ENCODE peak calls at places on chromosomes 13 and 19, in five cellular contexts. V is progenitor cell of endocrine pancreas, Q is sigmoid colon, A is mammary epithelial cell, K is H9. R is an unnamed sample.
A peak's percentile ranks its signal among the peaks of the same experiment; 100 is the strongest.

GRCh38 chr13:101018720-101019119 is 344.1 kb upstream of the TMTC4 start:
- DNase-seq in A (peak; percentile 73), V (no peak), K (no peak), Q (no peak), R (no peak)

GRCh38 chr19:49581007-49581508 is at the start of gene PRRG2:
- DNase-seq in K (peak; percentile 47), Q (no peak), A (peak; percentile 69), V (no peak), R (no peak)

GRCh38 chr13:78610381-78610883 is 7.1 kb upstream of the POU4F1 start:
- DNase-seq in V (no peak), K (no peak), A (no peak), Q (no peak), R (no peak)

GRCh38 chr19:12994701-12995595 is at the start of gene NFIX:
- DNase-seq in K (no peak), A (peak; percentile 62), V (peak; percentile 43), Q (peak; percentile 86), R (no peak)

GRCh38 chr13:92172191-92172590 is 773.8 kb downstream of the GPC5 start:
- DNase-seq in K (no peak), A (no peak), Q (no peak), V (no peak), R (no peak)

GRCh38 chr13:109100705-109101104 is 471.3 kb downstream of the MYO16 start:
- DNase-seq in A (peak; percentile 46), Q (no peak), V (no peak), K (no peak), R (no peak)

GRCh38 chr13:39484506-39485313 is 118.3 kb downstream of the LHFPL6 start:
- DNase-seq in A (peak; percentile 42), V (no peak), K (no peak), Q (no peak), R (no peak)

GRCh38 chr13:114097893-114098688 is 34.3 kb downstream of the RASA3 start:
- DNase-seq in K (no peak), A (no peak), V (no peak), Q (peak; percentile 57), R (no peak)

GRCh38 chr19:32252333-32252669 is 93.1 kb upstream of the ZNF507 start:
- DNase-seq in V (no peak), Q (no peak), K (no peak), A (no peak), R (no peak)

GRCh38 chr19:51025401-51025800 is 1.0 kb downstream of the KLK11 start:
- DNase-seq in K (no peak), Q (no peak), A (no peak), V (no peak), R (no peak)

GRCh38 chr19:35247526-35248309 is 1.1 kb upstream of the LSR start:
- DNase-seq in Q (no peak), A (peak; percentile 96), V (peak; percentile 89), K (peak; percentile 97), R (no peak)

GRCh38 chr19:23116802-23117571 is at the start of gene ZNF730:
- DNase-seq in Q (no peak), A (peak; percentile 80), K (peak; percentile 97), V (peak; percentile 84), R (peak; percentile 93)

GRCh38 chr13:19959141-19959830 is 759 bp downstream of the ZMYM2 start:
- DNase-seq in Q (peak; percentile 77), V (peak; percentile 39), A (peak; percentile 34), K (peak; percentile 60), R (peak; percentile 45)

GRCh38 chr13:99805361-99805760 is 166.2 kb downstream of the ZIC5 start:
- DNase-seq in V (no peak), K (peak; percentile 65), Q (no peak), A (no peak), R (no peak)

GRCh38 chr13:85806553-85807175 is 7.4 kb upstream of the SLITRK6 start:
- DNase-seq in V (no peak), K (no peak), Q (no peak), A (peak; percentile 21), R (no peak)

GRCh38 chr13:34256236-34256635 is 438.3 kb downstream of the RFC3 start:
- DNase-seq in A (no peak), V (no peak), Q (no peak), K (no peak), R (no peak)

GRCh38 chr13:98443329-98443728 is 133.6 kb downstream of the STK24 start:
- DNase-seq in K (no peak), Q (no peak), A (peak; percentile 83), V (no peak), R (no peak)

GRCh38 chr13:44307844-44308243 is 65.8 kb upstream of the SERP2 start:
- DNase-seq in A (no peak), Q (no peak), V (no peak), K (no peak), R (no peak)

GRCh38 chr13:102591988-102592781 is 4.6 kb upstream of the TPP2 start:
- DNase-seq in K (peak; percentile 87), A (peak; percentile 60), Q (peak; percentile 91), V (peak; percentile 56), R (peak; percentile 69)

GRCh38 chr13:95955719-95956118 is 97.5 kb downstream of the UGGT2 start:
- DNase-seq in V (no peak), A (no peak), K (no peak), Q (no peak), R (no peak)

GRCh38 chr19:34253711-34254551 is 423 bp upstream of the GARRE1 start:
- DNase-seq in K (peak; percentile 91), V (peak; percentile 89), A (no peak), Q (peak; percentile 91), R (peak; percentile 77)

GRCh38 chr13:50213526-50213925 is 198.3 kb downstream of the KCNRG start:
- DNase-seq in V (no peak), Q (no peak), K (no peak), A (peak; percentile 36), R (no peak)

GRCh38 chr13:32443111-32443510 is 15.2 kb upstream of the N4BP2L1 start:
- DNase-seq in V (no peak), A (no peak), Q (no peak), K (no peak), R (no peak)

GRCh38 chr19:12721656-12722565 is 1.8 kb downstream of the TNPO2 start:
- DNase-seq in K (peak; percentile 89), Q (peak; percentile 90), V (peak; percentile 65), A (peak; percentile 40), R (peak; percentile 49)

GRCh38 chr13:90188237-90188636 is 1159.2 kb upstream of the MIR17HG start:
- DNase-seq in K (no peak), V (no peak), Q (no peak), A (no peak), R (no peak)

GRCh38 chr13:112803422-112803821 is 113.6 kb downstream of the ATP11A start:
- DNase-seq in K (no peak), A (no peak), Q (no peak), V (no peak), R (no peak)

GRCh38 chr19:39846176-39846677 is at the start of gene FBL:
- DNase-seq in V (peak; percentile 97), Q (peak; percentile 97), A (peak; percentile 87), K (peak; percentile 89), R (peak; percentile 98)

GRCh38 chr13:80399340-80400163 is 58.6 kb upstream of the SPRY2 start:
- DNase-seq in Q (no peak), K (no peak), V (no peak), A (peak; percentile 74), R (no peak)

GRCh38 chr13:75442736-75443234 is 39.2 kb downstream of the TBC1D4 start:
- DNase-seq in V (no peak), K (no peak), Q (no peak), A (no peak), R (no peak)

GRCh38 chr19:35757231-35757748 is 461 bp upstream of the HSPB6 start:
- DNase-seq in A (no peak), V (no peak), Q (peak; percentile 99), K (no peak), R (no peak)

GRCh38 chr19:38692458-38693379 is 45.3 kb downstream of the ACTN4 start:
- DNase-seq in Q (no peak), A (no peak), V (no peak), K (no peak), R (no peak)

GRCh38 chr13:113411216-113412023 is 41.9 kb downstream of the ADPRHL1 start:
- DNase-seq in Q (peak; percentile 87), A (peak; percentile 69), K (no peak), V (no peak), R (no peak)

GRCh38 chr13:21402586-21403307 is 56.4 kb downstream of the ZDHHC20 start:
- DNase-seq in V (no peak), Q (no peak), K (no peak), A (peak; percentile 56), R (no peak)

GRCh38 chr19:23101241-23101640 is 15.6 kb upstream of the ZNF730 start:
- DNase-seq in K (no peak), Q (no peak), A (peak; percentile 89), V (no peak), R (no peak)

GRCh38 chr13:27917121-27917947 is 2.5 kb upstream of the PDX1 start:
- DNase-seq in V (peak; percentile 52), K (peak; percentile 60), Q (no peak), A (no peak), R (no peak)
- TF ChIP-seq CTCF in V (no peak), K (no peak), Q (no peak), A (no peak), R (no peak)

GRCh38 chr13:23552661-23553060 is 17.6 kb upstream of the TNFRSF19 start:
- DNase-seq in A (no peak), K (no peak), Q (no peak), V (no peak), R (no peak)
- TF ChIP-seq CTCF in A (no peak), K (no peak), Q (no peak), V (no peak), R (no peak)

DNA sequence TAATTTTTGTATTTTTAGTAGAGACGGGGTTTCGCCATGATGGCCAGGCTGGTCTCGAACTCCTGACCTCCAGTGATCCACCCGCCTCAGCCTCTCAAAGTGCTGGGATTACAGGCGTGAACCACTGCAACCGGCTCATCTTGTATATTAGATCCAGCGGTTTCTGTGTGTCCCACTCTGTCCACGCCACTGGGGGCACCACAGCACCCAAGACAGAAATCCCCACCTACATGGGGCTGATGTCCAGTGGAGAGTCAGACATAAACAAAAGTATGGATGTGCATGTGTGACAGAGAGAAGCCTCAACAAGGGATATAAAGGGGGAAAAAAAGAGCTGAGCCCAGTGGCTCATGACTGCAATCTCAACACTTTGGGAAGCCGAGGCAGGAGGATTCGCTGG is 65.8 kb upstream of the ADGRE5 start:
- DNase-seq in K (no peak), V (no peak), Q (no peak), A (no peak), R (no peak)
- TF ChIP-seq CTCF in K (peak; percentile 28), V (peak; percentile 23), Q (no peak), A (no peak), R (no peak)

GRCh38 chr13:53191091-53191490 is 162.5 kb downstream of the OLFM4 start:
- DNase-seq in Q (no peak), V (no peak), K (peak; percentile 59), A (no peak), R (no peak)

DNA sequence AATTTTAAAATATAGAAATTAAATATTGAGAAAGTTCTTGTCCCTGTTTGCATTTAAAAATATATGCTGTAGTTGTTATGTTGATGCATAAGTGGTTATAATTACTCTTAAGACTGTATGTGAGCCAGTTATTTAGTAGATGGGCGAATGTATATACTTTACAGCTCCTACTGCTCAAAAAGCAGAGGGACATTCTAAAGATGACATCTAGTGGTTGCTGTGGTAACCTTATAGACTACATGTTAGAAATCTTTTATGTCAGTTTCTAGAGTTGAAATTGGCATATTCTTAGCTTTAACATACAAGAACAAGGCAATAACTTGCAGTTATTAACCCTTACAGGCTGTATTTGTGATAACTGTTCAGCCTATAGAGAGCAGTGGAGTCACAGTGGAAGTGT is 160.5 kb downstream of the OLFM4 start:
- DNase-seq in K (no peak), A (no peak), Q (no peak), V (no peak), R (no peak)
- TF ChIP-seq CTCF in K (peak; percentile 32), A (peak; percentile 3), Q (no peak), V (no peak), R (peak; percentile 23)

R was measured in neural crest cell.